ENCODE peak calls at places on chromosomes 16 and 17, in four cellular contexts. X is esophagus squamous epithelium, P is heart left ventricle, Q is gastrocnemius medialis. G is an unnamed sample.

GRCh38 chr17:37788531-37788930 is 43.7 kb upstream of the HNF1B start:
- DNase-seq in Q (no peak), P (no peak), X (no peak), G (no peak)

GRCh38 chr17:37676115-37676925 is 33.1 kb upstream of the DDX52 start:
- DNase-seq in X (no peak), Q (no peak), P (no peak), G (no peak)

GRCh38 chr17:21201302-21201602 is 12.7 kb downstream of the TMEM11 start:
- DNase-seq in X (no peak), Q (no peak), P (no peak), G (no peak)

GRCh38 chr16:85056211-85056748 is 28.7 kb downstream of the KIAA0513 start:
- DNase-seq in Q (no peak), P (no peak), X (no peak), G (peak)

GRCh38 chr17:9350083-9350482 is 225.5 kb downstream of the STX8 start:
- DNase-seq in Q (no peak), P (no peak), X (no peak), G (no peak)

GRCh38 chr16:65548470-65548869 is 426.6 kb upstream of the CDH11 start:
- DNase-seq in X (no peak), P (no peak), Q (no peak), G (no peak)

GRCh38 chr17:78355701-78356100 is 4.2 kb downstream of the SOCS3 start:
- DNase-seq in Q (no peak), X (no peak), P (no peak), G (no peak)

GRCh38 chr16:59993101-59993500 is 1259.0 kb upstream of the GOT2 start:
- DNase-seq in Q (no peak), P (no peak), X (no peak), G (no peak)

GRCh38 chr16:59108374-59108773 is 374.3 kb upstream of the GOT2 start:
- DNase-seq in P (no peak), Q (no peak), X (no peak), G (no peak)

GRCh38 chr17:50060951-50061712 is 5.2 kb downstream of the ITGA3 start:
- DNase-seq in P (peak), Q (peak), X (no peak), G (peak)

GRCh38 chr16:57784334-57784733 is 18.0 kb downstream of the KIFC3 start:
- DNase-seq in Q (no peak), X (no peak), P (no peak), G (no peak)

GRCh38 chr17:75048396-75048933 is 1.4 kb downstream of the KCTD2 start:
- DNase-seq in X (no peak), Q (no peak), P (peak), G (no peak)

GRCh38 chr16:82993874-82994375 is 367.2 kb downstream of the CDH13 start:
- DNase-seq in X (no peak), P (no peak), Q (no peak), G (no peak)

GRCh38 chr17:69326302-69327059 is 452 bp downstream of the ABCA5 start:
- DNase-seq in P (no peak), Q (no peak), X (no peak), G (no peak)

GRCh38 chr17:45397796-45398195 is 34.9 kb downstream of the ARHGAP27 start:
- DNase-seq in Q (no peak), P (no peak), X (no peak), G (no peak)
- H3K27ac ChIP-seq in Q (no peak), P (no peak), X (no peak), G (no peak)

GRCh38 chr17:13787636-13788035 is 185.9 kb upstream of the HS3ST3A1 start:
- DNase-seq in X (no peak), Q (no peak), P (no peak), G (no peak)

GRCh38 chr17:13793951-13794350 is 192.2 kb upstream of the HS3ST3A1 start:
- DNase-seq in P (no peak), X (no peak), Q (no peak), G (no peak)

GRCh38 chr17:13788385-13788784 is 186.7 kb upstream of the HS3ST3A1 start:
- DNase-seq in P (no peak), X (no peak), Q (no peak), G (no peak)

GRCh38 chr17:13797863-13798262 is 196.1 kb upstream of the HS3ST3A1 start:
- DNase-seq in X (no peak), Q (no peak), P (no peak), G (no peak)

DNA sequence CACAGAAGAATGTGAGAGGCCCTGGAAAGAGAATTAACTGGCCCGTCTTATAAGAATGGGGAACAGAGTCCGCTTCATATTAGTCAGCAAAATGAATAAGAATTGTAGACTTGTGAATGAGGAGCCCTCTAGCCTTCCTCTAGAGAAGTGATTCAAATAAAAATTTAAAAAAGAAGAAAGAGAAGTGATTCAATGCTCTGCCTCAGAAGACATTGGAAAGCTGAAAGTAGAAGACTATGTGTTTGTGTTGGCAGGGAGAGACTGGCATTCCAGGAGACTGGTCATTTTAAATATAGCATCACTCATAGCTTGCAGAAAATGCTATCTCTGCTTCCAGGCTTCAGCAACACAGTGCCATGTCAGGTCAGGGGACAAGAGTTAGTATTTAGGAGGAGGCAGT is 190.6 kb upstream of the HS3ST3A1 start:
- DNase-seq in Q (no peak), X (no peak), P (peak), G (no peak)
- TF ChIP-seq CTCF in Q (no peak), X (no peak), P (no peak), G (no peak)

DNA sequence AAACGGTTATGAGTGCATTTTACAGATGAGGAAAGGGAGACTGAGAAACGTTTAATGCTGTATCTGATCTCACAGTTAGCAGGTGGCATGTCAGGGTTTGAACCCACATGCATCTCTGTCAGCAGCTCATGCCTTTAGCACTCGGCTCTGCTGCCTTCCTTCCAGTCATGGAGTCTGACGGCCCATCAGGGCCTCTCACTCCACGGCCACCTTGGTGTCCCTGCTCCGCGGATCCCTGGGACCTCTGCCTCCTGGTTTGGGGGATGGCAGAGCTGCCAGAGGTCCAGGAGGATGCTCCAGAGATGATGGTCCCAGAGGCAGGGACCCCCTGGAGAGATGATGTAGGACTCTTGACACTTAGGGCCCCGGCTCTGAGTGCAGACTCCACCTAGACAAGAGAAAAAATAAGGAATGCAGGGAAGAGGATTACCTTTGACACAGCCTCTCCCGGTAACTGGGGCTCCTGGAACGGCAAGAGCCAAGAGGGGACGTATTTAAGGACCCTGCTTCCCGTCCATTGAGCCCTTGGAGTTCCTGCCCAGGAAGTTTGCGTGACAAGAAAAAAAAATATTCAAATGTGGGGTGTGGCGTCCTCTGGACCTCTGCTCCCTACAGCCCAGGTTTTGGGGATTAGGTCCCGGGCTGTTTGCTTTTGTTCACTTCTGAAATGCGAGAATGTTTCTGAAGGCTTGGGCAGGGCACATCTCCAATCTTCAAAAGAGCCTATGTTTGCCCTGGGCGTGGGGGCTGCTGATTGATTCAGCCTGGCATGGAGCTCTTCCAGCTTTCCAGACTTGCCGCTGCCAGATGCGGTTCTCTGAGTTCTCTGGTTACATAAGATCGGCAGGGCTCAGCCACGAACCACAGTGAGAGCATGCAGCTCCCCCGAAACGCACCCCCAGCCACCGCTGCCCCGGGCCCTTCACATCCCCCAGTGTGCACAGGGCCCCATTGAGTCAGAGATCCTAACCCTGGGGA is at the start of gene ALDH3A1:
- DNase-seq in Q (no peak), X (no peak), P (no peak), G (no peak)
- H3K4me3 ChIP-seq in Q (no peak), X (peak), P (no peak), G (no peak)

DNA sequence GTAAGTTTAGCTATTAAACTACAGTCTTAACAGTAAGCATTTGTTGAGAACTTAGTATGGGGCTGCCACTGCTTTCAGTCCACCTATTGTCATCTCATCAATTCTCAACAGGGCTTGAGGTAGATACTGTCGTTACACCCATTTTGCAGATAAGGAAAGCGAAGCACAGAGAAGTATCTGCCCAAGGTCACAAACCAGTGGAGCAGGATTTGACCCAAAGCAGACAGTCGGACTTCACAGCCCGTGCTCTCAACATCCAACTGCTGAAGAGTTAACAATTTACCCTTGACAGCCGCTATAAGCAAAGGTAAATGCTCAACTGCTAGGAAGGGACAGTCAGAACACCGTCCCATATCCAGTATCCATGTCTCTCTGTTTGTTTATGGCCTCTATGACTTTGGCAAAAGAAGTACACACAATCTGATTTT is 1.3 kb downstream of the SIAH1 start:
- DNase-seq in P (no peak), X (no peak), Q (no peak), G (no peak)
- H3K27ac ChIP-seq in P (peak), X (peak), Q (peak), G (peak)

G was measured in uterus.